ENCODE peak calls at places on chromosome 1, in four cellular contexts. E is brain microvascular endothelial cell, Q is AG04450, P is iris pigment epithelial cell. N is an unnamed sample.
A peak's percentile ranks its signal among the peaks of the same experiment; 100 is the strongest.

GRCh38 chr1:15681346-15682290 is 2.5 kb upstream of the PLEKHM2 start:
- DNase-seq in E (no peak), P (no peak), Q (no peak), N (no peak)

GRCh38 chr1:39272027-39272790 is 67.7 kb downstream of the MACF1 start:
- DNase-seq in P (peak; percentile 38), E (no peak), Q (peak; percentile 30), N (peak; percentile 96)

GRCh38 chr1:97632075-97632474 is 288.8 kb downstream of the DPYD start:
- DNase-seq in E (peak; percentile 57), P (peak; percentile 74), Q (peak; percentile 7), N (peak; percentile 21)

GRCh38 chr1:2270260-2271100 is 42.4 kb downstream of the SKI start:
- DNase-seq in P (peak; percentile 28), E (no peak), Q (no peak), N (no peak)

GRCh38 chr1:165116732-165117131 is 239.8 kb downstream of the LMX1A start:
- DNase-seq in Q (no peak), E (peak; percentile 62), P (peak; percentile 90), N (peak; percentile 39)

GRCh38 chr1:121546830-121547680 is 362.3 kb downstream of the SRGAP2C start:
- DNase-seq in P (no peak), Q (no peak), E (no peak), N (peak; percentile 68)

GRCh38 chr1:57111210-57111609 is 145.4 kb upstream of the C8B start:
- DNase-seq in Q (no peak), P (no peak), E (no peak), N (no peak)

GRCh38 chr1:224710196-224710595 is 94.1 kb downstream of the CNIH3 start:
- DNase-seq in Q (no peak), P (no peak), E (no peak), N (no peak)

GRCh38 chr1:61056674-61057439 is 25.5 kb upstream of the NFIA start:
- DNase-seq in E (peak; percentile 45), Q (no peak), P (peak; percentile 56), N (peak; percentile 28)

GRCh38 chr1:173062156-173062938 is 11.6 kb upstream of the TNFSF18 start:
- DNase-seq in P (peak; percentile 90), E (peak; percentile 70), Q (peak; percentile 51), N (peak; percentile 69)

GRCh38 chr1:15960808-15961207 is 15.1 kb downstream of the ZBTB17 start:
- DNase-seq in Q (no peak), E (no peak), P (no peak), N (no peak)

GRCh38 chr1:214067853-214068703 is 80.3 kb downstream of the PROX1 start:
- DNase-seq in Q (no peak), P (no peak), E (no peak), N (no peak)

GRCh38 chr1:172343246-172344099 is 77.0 kb upstream of the C1orf105 start:
- DNase-seq in P (peak; percentile 88), Q (peak; percentile 69), E (peak; percentile 79), N (peak; percentile 91)

GRCh38 chr1:19452221-19452663 is 33.1 kb downstream of the CAPZB start:
- DNase-seq in E (no peak), P (peak; percentile 63), Q (no peak), N (peak; percentile 76)

GRCh38 chr1:164191191-164191590 is 367.8 kb upstream of the PBX1 start:
- DNase-seq in P (no peak), Q (no peak), E (no peak), N (no peak)

GRCh38 chr1:197908695-197909336 is 6.4 kb downstream of the C1orf53 start:
- DNase-seq in E (no peak), Q (no peak), P (no peak), N (no peak)

GRCh38 chr1:156368889-156369684 is at the start of gene RHBG:
- DNase-seq in E (no peak), P (peak; percentile 10), Q (no peak), N (no peak)

GRCh38 chr1:170594227-170594626 is 62.3 kb downstream of the GORAB start:
- DNase-seq in E (no peak), P (no peak), Q (no peak), N (no peak)

GRCh38 chr1:199821029-199821779 is 206.3 kb upstream of the NR5A2 start:
- DNase-seq in E (no peak), Q (no peak), P (no peak), N (no peak)

GRCh38 chr1:6412896-6413295 is 6.8 kb downstream of the HES2 start:
- DNase-seq in E (no peak), P (peak; percentile 42), Q (no peak), N (no peak)

GRCh38 chr1:202642619-202643291 is 67.5 kb downstream of the SYT2 start:
- DNase-seq in P (no peak), Q (no peak), E (no peak), N (no peak)